ENCODE peak calls at places on chromosome 10, in seven cellular contexts. One of them, this sample, is unnamed.

GRCh38 chr10:86244995-86245394 is 121.6 kb downstream of the GRID1 start:
- DNase-seq in NT2/D1: no peak
- DNase-seq in fibroblast of the conjunctiva: no peak
- DNase-seq in ACHN: no peak
- DNase-seq in G401: no peak
- DNase-seq in A673: no peak
- DNase-seq in endothelial cell: no peak
- DNase-seq in this sample: no peak

GRCh38 chr10:29392376-29393021 is 103.6 kb downstream of the LYZL1 start:
- DNase-seq in NT2/D1: no peak
- DNase-seq in fibroblast of the conjunctiva: no peak
- DNase-seq in ACHN: peak
- DNase-seq in G401: peak
- DNase-seq in A673: peak
- DNase-seq in endothelial cell: peak
- DNase-seq in this sample: no peak

GRCh38 chr10:49359349-49360231 is 36.3 kb downstream of the DRGX start:
- DNase-seq in NT2/D1: peak
- DNase-seq in fibroblast of the conjunctiva: no peak
- DNase-seq in ACHN: no peak
- DNase-seq in G401: peak
- DNase-seq in A673: peak
- DNase-seq in endothelial cell: peak
- DNase-seq in this sample: peak

GRCh38 chr10:49756031-49756430 is 6.1 kb downstream of the OGDHL start:
- DNase-seq in NT2/D1: no peak
- DNase-seq in fibroblast of the conjunctiva: no peak
- DNase-seq in ACHN: no peak
- DNase-seq in G401: no peak
- DNase-seq in A673: no peak
- DNase-seq in endothelial cell: no peak
- DNase-seq in this sample: no peak

GRCh38 chr10:6737080-6737641 is 157.1 kb upstream of the PRKCQ start:
- DNase-seq in NT2/D1: no peak
- DNase-seq in fibroblast of the conjunctiva: no peak
- DNase-seq in ACHN: no peak
- DNase-seq in G401: no peak
- DNase-seq in A673: peak
- DNase-seq in endothelial cell: no peak
- DNase-seq in this sample: no peak

GRCh38 chr10:96306516-96306915 is 2.3 kb downstream of the DNTT start:
- DNase-seq in NT2/D1: no peak
- DNase-seq in fibroblast of the conjunctiva: no peak
- DNase-seq in ACHN: peak
- DNase-seq in G401: peak
- DNase-seq in A673: peak
- DNase-seq in endothelial cell: no peak
- DNase-seq in this sample: no peak

GRCh38 chr10:91010952-91011351 is 90.1 kb upstream of the ANKRD1 start:
- DNase-seq in NT2/D1: no peak
- DNase-seq in fibroblast of the conjunctiva: no peak
- DNase-seq in ACHN: no peak
- DNase-seq in G401: no peak
- DNase-seq in A673: no peak
- DNase-seq in endothelial cell: no peak
- DNase-seq in this sample: no peak

GRCh38 chr10:19302117-19302516 is 253.5 kb downstream of the MALRD1 start:
- DNase-seq in NT2/D1: no peak
- DNase-seq in fibroblast of the conjunctiva: no peak
- DNase-seq in ACHN: peak
- DNase-seq in G401: no peak
- DNase-seq in A673: no peak
- DNase-seq in endothelial cell: no peak
- DNase-seq in this sample: no peak

GRCh38 chr10:76885815-76886214 is 751.8 kb downstream of the KCNMA1 start:
- DNase-seq in NT2/D1: no peak
- DNase-seq in fibroblast of the conjunctiva: no peak
- DNase-seq in ACHN: no peak
- DNase-seq in G401: no peak
- DNase-seq in A673: no peak
- DNase-seq in endothelial cell: no peak
- DNase-seq in this sample: no peak

GRCh38 chr10:97714401-97715258 is 1.1 kb downstream of the MARVELD1 start:
- DNase-seq in NT2/D1: no peak
- DNase-seq in fibroblast of the conjunctiva: peak
- DNase-seq in ACHN: peak
- DNase-seq in G401: peak
- DNase-seq in A673: peak
- DNase-seq in endothelial cell: peak
- DNase-seq in this sample: no peak

GRCh38 chr10:12262278-12262981 is 66.4 kb downstream of the CDC123 start:
- DNase-seq in NT2/D1: no peak
- DNase-seq in fibroblast of the conjunctiva: no peak
- DNase-seq in ACHN: no peak
- DNase-seq in G401: no peak
- DNase-seq in A673: no peak
- DNase-seq in endothelial cell: no peak
- DNase-seq in this sample: no peak

GRCh38 chr10:105993609-105994008 is 1170.9 kb downstream of the SORCS1 start:
- DNase-seq in NT2/D1: no peak
- DNase-seq in fibroblast of the conjunctiva: no peak
- DNase-seq in ACHN: no peak
- DNase-seq in G401: no peak
- DNase-seq in A673: no peak
- DNase-seq in endothelial cell: no peak
- DNase-seq in this sample: no peak

GRCh38 chr10:22846294-22846693 is 81.6 kb upstream of the ARMC3 start:
- DNase-seq in NT2/D1: no peak
- DNase-seq in fibroblast of the conjunctiva: no peak
- DNase-seq in ACHN: no peak
- DNase-seq in G401: no peak
- DNase-seq in A673: no peak
- DNase-seq in endothelial cell: no peak
- DNase-seq in this sample: no peak

GRCh38 chr10:5314866-5315265 is 49.9 kb upstream of the UCN3 start:
- DNase-seq in NT2/D1: no peak
- DNase-seq in fibroblast of the conjunctiva: no peak
- DNase-seq in ACHN: no peak
- DNase-seq in G401: no peak
- DNase-seq in A673: no peak
- DNase-seq in endothelial cell: no peak
- DNase-seq in this sample: no peak

GRCh38 chr10:48509974-48510692 is 94.7 kb downstream of the ARHGAP22 start:
- DNase-seq in NT2/D1: no peak
- DNase-seq in fibroblast of the conjunctiva: no peak
- DNase-seq in ACHN: no peak
- DNase-seq in G401: no peak
- DNase-seq in A673: peak
- DNase-seq in endothelial cell: peak
- DNase-seq in this sample: no peak

GRCh38 chr10:122474145-122474739 is 12.9 kb downstream of the HTRA1 start:
- DNase-seq in NT2/D1: no peak
- DNase-seq in fibroblast of the conjunctiva: no peak
- DNase-seq in ACHN: no peak
- DNase-seq in G401: no peak
- DNase-seq in A673: no peak
- DNase-seq in endothelial cell: peak
- DNase-seq in this sample: no peak

GRCh38 chr10:83367036-83367435 is 772.3 kb upstream of the GHITM start:
- DNase-seq in NT2/D1: no peak
- DNase-seq in fibroblast of the conjunctiva: no peak
- DNase-seq in ACHN: no peak
- DNase-seq in G401: no peak
- DNase-seq in A673: no peak
- DNase-seq in endothelial cell: no peak
- DNase-seq in this sample: no peak

GRCh38 chr10:93806882-93807281 is 49.1 kb downstream of the LGI1 start:
- DNase-seq in NT2/D1: no peak
- DNase-seq in fibroblast of the conjunctiva: no peak
- DNase-seq in ACHN: no peak
- DNase-seq in G401: no peak
- DNase-seq in A673: no peak
- DNase-seq in endothelial cell: no peak
- DNase-seq in this sample: no peak

GRCh38 chr10:110833234-110833940 is 38.3 kb upstream of the PDCD4 start:
- DNase-seq in NT2/D1: no peak
- DNase-seq in fibroblast of the conjunctiva: no peak
- DNase-seq in ACHN: no peak
- DNase-seq in G401: no peak
- DNase-seq in A673: no peak
- DNase-seq in endothelial cell: no peak
- DNase-seq in this sample: no peak

GRCh38 chr10:113199459-113199858 is 249.4 kb downstream of the TCF7L2 start:
- DNase-seq in NT2/D1: no peak
- DNase-seq in fibroblast of the conjunctiva: no peak
- DNase-seq in ACHN: no peak
- DNase-seq in G401: no peak
- DNase-seq in A673: no peak
- DNase-seq in endothelial cell: no peak
- DNase-seq in this sample: no peak

GRCh38 chr10:69269761-69270160 is 8.5 kb upstream of the HK1 start:
- DNase-seq in NT2/D1: no peak
- DNase-seq in fibroblast of the conjunctiva: peak
- DNase-seq in ACHN: no peak
- DNase-seq in G401: no peak
- DNase-seq in A673: no peak
- DNase-seq in endothelial cell: no peak
- DNase-seq in this sample: no peak

GRCh38 chr10:119541046-119541445 is 1.5 kb downstream of the RGS10 start:
- DNase-seq in NT2/D1: no peak
- DNase-seq in fibroblast of the conjunctiva: no peak
- DNase-seq in ACHN: peak
- DNase-seq in G401: no peak
- DNase-seq in A673: peak
- DNase-seq in endothelial cell: no peak
- DNase-seq in this sample: no peak

GRCh38 chr10:24816997-24817396 is 93.3 kb upstream of the ARHGAP21 start:
- DNase-seq in NT2/D1: no peak
- DNase-seq in fibroblast of the conjunctiva: no peak
- DNase-seq in ACHN: no peak
- DNase-seq in G401: no peak
- DNase-seq in A673: no peak
- DNase-seq in endothelial cell: no peak
- DNase-seq in this sample: no peak

GRCh38 chr10:124632064-124632531 is 112.1 kb downstream of the FAM53B start:
- DNase-seq in NT2/D1: no peak
- DNase-seq in fibroblast of the conjunctiva: no peak
- DNase-seq in ACHN: no peak
- DNase-seq in G401: peak
- DNase-seq in A673: peak
- DNase-seq in endothelial cell: peak
- DNase-seq in this sample: no peak

GRCh38 chr10:103125323-103126267 is 67.5 kb downstream of the NT5C2 start:
- DNase-seq in NT2/D1: no peak
- DNase-seq in fibroblast of the conjunctiva: no peak
- DNase-seq in ACHN: peak
- DNase-seq in G401: no peak
- DNase-seq in A673: no peak
- DNase-seq in endothelial cell: no peak
- DNase-seq in this sample: no peak

GRCh38 chr10:27369832-27370231 is 129.2 kb upstream of the ACBD5 start:
- DNase-seq in NT2/D1: no peak
- DNase-seq in fibroblast of the conjunctiva: no peak
- DNase-seq in ACHN: peak
- DNase-seq in G401: no peak
- DNase-seq in A673: peak
- DNase-seq in endothelial cell: no peak
- DNase-seq in this sample: no peak

GRCh38 chr10:132387723-132388210 is 9.2 kb upstream of the PWWP2B start:
- DNase-seq in NT2/D1: peak
- DNase-seq in fibroblast of the conjunctiva: peak
- DNase-seq in ACHN: peak
- DNase-seq in G401: no peak
- DNase-seq in A673: peak
- DNase-seq in endothelial cell: peak
- DNase-seq in this sample: no peak

GRCh38 chr10:96374639-96374984 is 15.8 kb upstream of the OPALIN start:
- DNase-seq in NT2/D1: no peak
- DNase-seq in fibroblast of the conjunctiva: no peak
- DNase-seq in ACHN: no peak
- DNase-seq in G401: no peak
- DNase-seq in A673: no peak
- DNase-seq in endothelial cell: peak
- DNase-seq in this sample: no peak

GRCh38 chr10:33022090-33022489 is 64.1 kb upstream of the ITGB1 start:
- DNase-seq in NT2/D1: no peak
- DNase-seq in fibroblast of the conjunctiva: no peak
- DNase-seq in ACHN: no peak
- DNase-seq in G401: no peak
- DNase-seq in A673: no peak
- DNase-seq in endothelial cell: no peak
- DNase-seq in this sample: no peak

GRCh38 chr10:78744521-78745090 is 324.2 kb upstream of the ZMIZ1 start:
- DNase-seq in NT2/D1: no peak
- DNase-seq in fibroblast of the conjunctiva: no peak
- DNase-seq in ACHN: no peak
- DNase-seq in G401: no peak
- DNase-seq in A673: no peak
- DNase-seq in endothelial cell: no peak
- DNase-seq in this sample: no peak

GRCh38 chr10:96212911-96213310 is 58.5 kb downstream of the BLNK start:
- DNase-seq in NT2/D1: no peak
- DNase-seq in fibroblast of the conjunctiva: no peak
- DNase-seq in ACHN: no peak
- DNase-seq in G401: no peak
- DNase-seq in A673: no peak
- DNase-seq in endothelial cell: no peak
- DNase-seq in this sample: no peak

GRCh38 chr10:71799785-71800453 is 26.6 kb upstream of the VSIR start:
- DNase-seq in NT2/D1: no peak
- DNase-seq in fibroblast of the conjunctiva: no peak
- DNase-seq in ACHN: no peak
- DNase-seq in G401: no peak
- DNase-seq in A673: no peak
- DNase-seq in endothelial cell: no peak
- DNase-seq in this sample: no peak

GRCh38 chr10:31318854-31319601 is at the start of gene ZEB1:
- DNase-seq in NT2/D1: peak
- DNase-seq in fibroblast of the conjunctiva: peak
- DNase-seq in ACHN: peak
- DNase-seq in G401: peak
- DNase-seq in A673: peak
- DNase-seq in endothelial cell: peak
- DNase-seq in this sample: peak

GRCh38 chr10:113381906-113382562 is 170.8 kb upstream of the HABP2 start:
- DNase-seq in NT2/D1: no peak
- DNase-seq in fibroblast of the conjunctiva: no peak
- DNase-seq in ACHN: no peak
- DNase-seq in G401: no peak
- DNase-seq in A673: peak
- DNase-seq in endothelial cell: peak
- DNase-seq in this sample: no peak

GRCh38 chr10:83965473-83965872 is 173.8 kb upstream of the GHITM start:
- DNase-seq in NT2/D1: no peak
- DNase-seq in fibroblast of the conjunctiva: no peak
- DNase-seq in ACHN: no peak
- DNase-seq in G401: no peak
- DNase-seq in A673: no peak
- DNase-seq in endothelial cell: no peak
- DNase-seq in this sample: no peak